ENCODE peak calls at places on chromosomes 16 and 17, in nine cellular contexts. U is M059J; H is NCI-H774; O is progenitor cell of endocrine pancreas; M is NT2/D1; V is ELR; I is SK-MEL-5; S is effector memory CD4-positive, alpha-beta T cell; A is sigmoid colon. T is an unnamed sample.

GRCh38 chr16:86901483-86901882 is 323.1 kb downstream of the FOXL1 start:
- DNase-seq in S (no peak), I (no peak), M (no peak), A (no peak), U (peak; percentile 92), O (no peak), V (peak; percentile 48), H (no peak), T (peak; percentile 66)

GRCh38 chr17:80195141-80195540 is 25.0 kb downstream of the SGSH start:
- DNase-seq in I (no peak), H (no peak), M (no peak), U (no peak), V (no peak), A (no peak), S (no peak), O (no peak), T (no peak)

GRCh38 chr17:28380572-28380907 is 9.0 kb downstream of the SARM1 start:
- DNase-seq in H (no peak), A (no peak), U (no peak), I (no peak), V (no peak), O (no peak), S (no peak), M (no peak), T (no peak)

GRCh38 chr16:15482068-15482747 is 47.8 kb downstream of the BMERB1 start:
- DNase-seq in S (no peak), I (peak; percentile 65), O (no peak), M (peak; percentile 55), V (peak; percentile 97), U (peak; percentile 99), A (peak; percentile 85), H (no peak), T (peak; percentile 99)

GRCh38 chr16:54066451-54067056 is 220.0 kb downstream of the IRX3 start:
- DNase-seq in M (no peak), O (no peak), A (no peak), V (peak; percentile 39), U (peak; percentile 70), H (no peak), I (peak; percentile 49), S (no peak), T (peak; percentile 69)

GRCh38 chr17:61167050-61167449 is 232.6 kb upstream of the TBX2 start:
- DNase-seq in O (no peak), M (no peak), V (no peak), I (no peak), H (no peak), U (no peak), S (no peak), A (no peak), T (no peak)

GRCh38 chr17:54898576-54898975 is 2.1 kb upstream of the TOM1L1 start:
- DNase-seq in I (no peak), A (no peak), U (peak; percentile 28), M (no peak), H (no peak), V (no peak), O (no peak), S (no peak), T (peak; percentile 42)

GRCh38 chr16:66616592-66616991 is 12.1 kb downstream of the CMTM3 start:
- DNase-seq in V (no peak), U (no peak), H (no peak), M (no peak), A (no peak), O (no peak), S (no peak), I (no peak), T (no peak)

GRCh38 chr16:17515421-17516210 is 44.9 kb upstream of the XYLT1 start:
- DNase-seq in U (peak; percentile 91), M (no peak), V (peak; percentile 91), S (no peak), A (no peak), O (no peak), I (no peak), H (no peak), T (peak; percentile 71)

GRCh38 chr17:75525806-75526554 is 483 bp downstream of the LLGL2 start:
- DNase-seq in O (no peak), A (no peak), M (no peak), I (no peak), V (no peak), H (peak; percentile 50), S (no peak), U (no peak), T (peak; percentile 37)

GRCh38 chr16:87661561-87661960 is 59.3 kb downstream of the JPH3 start:
- DNase-seq in H (no peak), A (no peak), I (no peak), V (peak; percentile 54), S (no peak), U (peak; percentile 48), O (peak; percentile 71), M (peak; percentile 50), T (peak; percentile 35)

GRCh38 chr17:59810894-59811153 is 81.9 kb downstream of the TUBD1 start:
- DNase-seq in O (no peak), M (no peak), A (no peak), S (no peak), H (no peak), V (no peak), I (peak; percentile 62), U (peak; percentile 38), T (no peak)

GRCh38 chr17:74211141-74211928 is 2.0 kb upstream of the TTYH2 start:
- DNase-seq in A (no peak), O (no peak), S (no peak), H (no peak), I (peak; percentile 44), V (peak; percentile 67), U (no peak), M (no peak), T (no peak)

GRCh38 chr16:66525396-66526180 is 24.3 kb downstream of the TK2 start:
- DNase-seq in V (peak; percentile 97), I (peak; percentile 41), U (peak; percentile 99), S (no peak), M (no peak), O (no peak), A (no peak), H (no peak), T (no peak)

GRCh38 chr16:78094166-78094565 is 5.3 kb upstream of the WWOX start:
- DNase-seq in M (no peak), A (no peak), V (no peak), O (no peak), I (peak; percentile 31), S (no peak), H (no peak), U (no peak), T (no peak)

GRCh38 chr16:77211880-77212735 is 12.9 kb downstream of the SYCE1L start:
- DNase-seq in M (peak; percentile 84), A (no peak), O (peak; percentile 58), U (peak; percentile 72), S (peak; percentile 68), H (peak; percentile 75), V (peak; percentile 8), I (no peak), T (peak; percentile 77)

GRCh38 chr17:21287703-21288449 is 3.4 kb downstream of the MAP2K3 start:
- DNase-seq in O (no peak), V (peak; percentile 98), A (peak; percentile 98), H (no peak), U (peak; percentile 99), M (no peak), I (peak; percentile 97), S (peak; percentile 97), T (peak; percentile 99)

GRCh38 chr16:8087597-8088279 is 502.6 kb downstream of the TMEM114 start:
- DNase-seq in S (no peak), H (no peak), A (no peak), V (no peak), O (no peak), I (no peak), U (peak; percentile 7), M (no peak), T (no peak)

GRCh38 chr16:48279199-48279598 is 31.9 kb upstream of the ABCC11 start:
- DNase-seq in I (peak; percentile 70), H (no peak), V (no peak), U (no peak), M (peak; percentile 6), S (no peak), O (no peak), A (no peak), T (no peak)

GRCh38 chr17:13520899-13521572 is 80.7 kb downstream of the HS3ST3A1 start:
- DNase-seq in S (no peak), V (peak; percentile 23), I (no peak), M (no peak), O (no peak), H (no peak), U (peak; percentile 97), A (no peak), T (peak; percentile 6)

T was measured in kidney tubule cell.